ENCODE peak calls at places on chromosomes 12 and 14, in six cellular contexts. N, C, O, Y, B and Q are unnamed samples.

GRCh38 chr12:103538397-103538796 is 42.6 kb upstream of the C12orf42 start:
- DNase-seq in N (no peak), C (peak), O (no peak), Y (no peak), B (peak), Q (peak)

GRCh38 chr12:47192046-47192445 is 112.3 kb upstream of the AMIGO2 start:
- DNase-seq in N (no peak), C (no peak), O (no peak), Y (no peak), B (no peak), Q (no peak)

GRCh38 chr12:123938679-123939480 is 33.8 kb downstream of the CCDC92 start:
- DNase-seq in N (no peak), C (no peak), O (peak), Y (no peak), B (no peak), Q (peak)

GRCh38 chr12:90514325-90514724 is 440.7 kb downstream of the CCER1 start:
- DNase-seq in N (peak), C (no peak), O (no peak), Y (no peak), B (no peak), Q (peak)

GRCh38 chr12:88388566-88389269 is 191.6 kb downstream of the KITLG start:
- DNase-seq in N (peak), C (no peak), O (no peak), Y (no peak), B (peak), Q (peak)

GRCh38 chr14:81169711-81170103 is 51.1 kb downstream of the GTF2A1 start:
- DNase-seq in N (peak), C (peak), O (peak), Y (no peak), B (peak), Q (peak)

GRCh38 chr12:106720696-106721095 is 53.8 kb upstream of the RIC8B start:
- DNase-seq in N (no peak), C (no peak), O (no peak), Y (no peak), B (no peak), Q (no peak)

GRCh38 chr12:105843989-105844768 is 294.6 kb downstream of the NUAK1 start:
- DNase-seq in N (peak), C (no peak), O (no peak), Y (no peak), B (no peak), Q (peak)

GRCh38 chr14:61700104-61700886 is 5.0 kb downstream of the HIF1A start:
- DNase-seq in N (no peak), C (no peak), O (no peak), Y (no peak), B (no peak), Q (peak)

GRCh38 chr14:104361101-104361591 is 218.4 kb upstream of the C14orf180 start:
- DNase-seq in N (no peak), C (no peak), O (no peak), Y (no peak), B (no peak), Q (no peak)

GRCh38 chr14:76250345-76250744 is 98.6 kb downstream of the GPATCH2L start:
- DNase-seq in N (no peak), C (no peak), O (no peak), Y (no peak), B (no peak), Q (no peak)

GRCh38 chr12:18750087-18750486 is 12.2 kb downstream of the CAPZA3 start:
- DNase-seq in N (peak), C (peak), O (no peak), Y (no peak), B (no peak), Q (peak)

GRCh38 chr12:118052324-118053070 is 8.5 kb downstream of the WSB2 start:
- DNase-seq in N (peak), C (peak), O (no peak), Y (peak), B (peak), Q (peak)

GRCh38 chr12:59067068-59067467 is 146.8 kb upstream of the LRIG3 start:
- DNase-seq in N (peak), C (peak), O (no peak), Y (no peak), B (peak), Q (peak)

GRCh38 chr12:10175849-10176641 is 2.8 kb upstream of the TMEM52B start:
- DNase-seq in N (no peak), C (no peak), O (no peak), Y (no peak), B (peak), Q (no peak)

GRCh38 chr12:106585862-106586534 is 3.2 kb downstream of the RFX4 start:
- DNase-seq in N (no peak), C (no peak), O (no peak), Y (no peak), B (peak), Q (no peak)

GRCh38 chr14:34926552-34926951 is 51.4 kb upstream of the BAZ1A start:
- DNase-seq in N (peak), C (peak), O (no peak), Y (no peak), B (no peak), Q (peak)

GRCh38 chr14:42140001-42140400 is 533.3 kb downstream of the LRFN5 start:
- DNase-seq in N (peak), C (peak), O (no peak), Y (no peak), B (no peak), Q (peak)

GRCh38 chr12:56007892-56008471 is 10.9 kb downstream of the SUOX start:
- DNase-seq in N (no peak), C (peak), O (no peak), Y (no peak), B (peak), Q (peak)

GRCh38 chr14:32622742-32623141 is 293.6 kb downstream of the AKAP6 start:
- DNase-seq in N (no peak), C (no peak), O (peak), Y (no peak), B (no peak), Q (no peak)

GRCh38 chr12:55707841-55708694 is at the start of gene ITGA7:
- DNase-seq in N (no peak), C (peak), O (peak), Y (no peak), B (no peak), Q (peak)

DNA sequence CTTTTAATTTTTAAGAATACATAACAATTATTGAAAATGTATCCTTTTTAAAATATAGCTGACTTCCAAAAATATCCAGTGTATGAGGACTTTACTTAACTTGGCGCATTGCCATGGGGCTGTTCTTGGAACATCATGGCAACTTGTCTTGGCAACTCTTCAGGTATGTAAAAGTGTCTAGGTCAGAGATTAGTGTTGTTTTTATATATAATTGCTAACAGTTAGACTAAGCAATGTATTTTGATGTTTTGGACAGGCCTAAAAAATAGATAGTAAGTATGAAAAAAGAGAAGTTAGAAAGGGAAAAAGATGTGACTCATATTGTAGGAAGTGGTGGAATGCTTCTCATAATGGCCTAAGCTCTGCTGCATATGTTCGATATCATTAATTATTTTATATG is 70.9 kb downstream of the MON2 start:
- DNase-seq in N (peak), C (peak), O (no peak), Y (no peak), B (peak), Q (peak)
- H3K4me2 ChIP-seq in N (no peak), C (no peak), O (no peak), Y (no peak), B (no peak), Q (peak)

GRCh38 chr12:132433641-132434395 is 56.1 kb upstream of the FBRSL1 start:
- DNase-seq in N (no peak), C (peak), O (no peak), Y (no peak), B (no peak), Q (no peak)
- H3K4me2 ChIP-seq in N (no peak), C (peak), O (no peak), Y (no peak), B (no peak), Q (no peak)

GRCh38 chr12:57841445-57841844 is 5.1 kb downstream of the CTDSP2 start:
- DNase-seq in N (no peak), C (no peak), O (no peak), Y (no peak), B (no peak), Q (no peak)
- H3K4me2 ChIP-seq in N (peak), C (no peak), O (peak), Y (peak), B (no peak), Q (no peak)

GRCh38 chr12:101642115-101643067 is 47.6 kb downstream of the MYBPC1 start:
- DNase-seq in N (no peak), C (no peak), O (no peak), Y (no peak), B (no peak), Q (no peak)
- H3K4me2 ChIP-seq in N (peak), C (no peak), O (no peak), Y (peak), B (peak), Q (no peak)

DNA sequence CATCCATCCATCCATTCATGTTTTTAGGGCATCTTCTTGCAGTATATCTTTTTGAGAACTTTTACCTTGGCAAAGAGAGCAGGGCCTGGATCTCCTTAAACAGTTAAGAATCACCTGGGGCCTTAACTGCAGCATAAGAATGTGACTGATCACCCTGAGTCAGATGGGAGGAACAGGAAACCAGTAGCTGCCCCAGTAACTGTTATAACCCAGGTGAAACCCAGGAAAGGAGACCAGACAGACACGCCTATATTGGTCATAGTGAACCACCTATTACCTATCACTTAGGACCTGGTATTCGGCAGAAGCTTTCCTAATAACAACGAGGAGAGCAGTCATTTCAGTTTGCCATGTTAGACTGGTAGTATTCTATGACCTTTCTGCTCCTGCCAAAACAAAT is 43.4 kb upstream of the NR2C1 start:
- DNase-seq in N (no peak), C (peak), O (no peak), Y (no peak), B (peak), Q (peak)
- H3K4me2 ChIP-seq in N (no peak), C (peak), O (peak), Y (no peak), B (peak), Q (no peak)

GRCh38 chr14:73243341-73243740 is 6.0 kb downstream of the PAPLN start:
- DNase-seq in N (no peak), C (no peak), O (no peak), Y (no peak), B (no peak), Q (no peak)

GRCh38 chr14:73239463-73240241 is 2.3 kb downstream of the PAPLN start:
- DNase-seq in N (peak), C (peak), O (no peak), Y (no peak), B (peak), Q (peak)

GRCh38 chr14:73240816-73241480 is 3.6 kb downstream of the PAPLN start:
- DNase-seq in N (no peak), C (no peak), O (peak), Y (no peak), B (no peak), Q (no peak)

GRCh38 chr14:73242274-73242960 is 5.1 kb downstream of the PAPLN start:
- DNase-seq in N (no peak), C (no peak), O (no peak), Y (no peak), B (no peak), Q (no peak)

GRCh38 chr14:73241481-73242165 is 4.3 kb downstream of the PAPLN start:
- DNase-seq in N (no peak), C (no peak), O (no peak), Y (no peak), B (no peak), Q (peak)
- H3K4me2 ChIP-seq in N (no peak), C (no peak), O (peak), Y (no peak), B (no peak), Q (no peak)

GRCh38 chr14:105930572-105930971 is 404.2 kb downstream of the TMEM121 start:
- DNase-seq in N (no peak), C (no peak), O (no peak), Y (no peak), B (no peak), Q (no peak)
- H3K4me2 ChIP-seq in N (no peak), C (no peak), O (no peak), Y (no peak), B (no peak), Q (no peak)

GRCh38 chr12:84604541-84604940 is 308.1 kb downstream of the SLC6A15 start:
- DNase-seq in N (no peak), C (no peak), O (no peak), Y (no peak), B (no peak), Q (peak)
- H3K4me2 ChIP-seq in N (no peak), C (no peak), O (no peak), Y (no peak), B (no peak), Q (no peak)

DNA sequence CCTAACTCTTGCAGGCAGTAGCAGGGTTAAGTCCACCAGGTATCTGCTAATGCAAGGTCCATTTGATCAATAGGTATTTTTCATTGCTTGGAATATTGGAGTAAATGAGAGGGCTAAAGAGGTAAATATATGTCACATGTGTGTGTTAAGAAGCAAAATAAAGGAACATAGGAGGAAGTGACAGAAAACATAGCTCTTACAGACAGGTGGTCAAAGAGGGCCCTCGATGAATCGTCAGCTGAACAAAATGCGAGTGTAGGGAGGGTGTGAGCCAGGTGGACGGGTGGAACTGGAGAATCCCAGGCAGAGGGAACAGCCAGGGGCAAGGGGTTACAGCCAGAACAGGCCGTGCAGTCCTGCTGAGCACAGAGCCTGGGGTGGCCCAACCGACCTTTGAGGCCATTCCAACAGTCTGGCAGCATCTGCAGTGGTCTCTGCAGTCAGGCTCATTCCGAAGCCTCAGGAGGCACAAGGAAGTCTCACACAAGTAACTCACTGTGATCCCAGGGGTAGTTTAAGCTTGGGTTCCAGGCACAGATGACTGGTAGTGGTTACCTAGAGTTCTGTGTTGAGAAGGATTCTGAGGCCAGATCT is 43.2 kb downstream of the CCDC88C start:
- DNase-seq in N (no peak), C (no peak), O (peak), Y (no peak), B (no peak), Q (no peak)
- H3K4me2 ChIP-seq in N (no peak), C (no peak), O (peak), Y (no peak), B (no peak), Q (no peak)